ENCODE peak calls at places on chromosome 21, in eight cellular contexts. K, W, D, B, N, I, V and J are unnamed samples.

GRCh38 chr21:39120876-39121599 is 62.2 kb downstream of the PSMG1 start:
- DNase-seq in K (no peak), D (no peak), N (peak; percentile 8), W (peak; percentile 37), V (no peak), I (no peak), B (no peak), J (no peak)

GRCh38 chr21:25283720-25284119 is 323.6 kb downstream of the MRPL39 start:
- DNase-seq in B (peak; percentile 8), W (peak; percentile 63), V (peak; percentile 35), I (no peak), K (peak; percentile 56), N (no peak), D (peak; percentile 5), J (no peak)

GRCh38 chr21:39483917-39484316 is 32.1 kb downstream of the SH3BGR start:
- DNase-seq in B (peak; percentile 70), N (no peak), W (no peak), K (peak; percentile 52), D (peak; percentile 2), V (no peak), I (no peak), J (no peak)

GRCh38 chr21:27060190-27060589 is 93.3 kb upstream of the ADAMTS5 start:
- DNase-seq in B (peak; percentile 15), V (no peak), D (no peak), W (no peak), N (no peak), I (no peak), K (peak; percentile 82), J (no peak)

GRCh38 chr21:37478821-37479220 is 112.2 kb downstream of the DYRK1A start:
- DNase-seq in W (no peak), N (no peak), I (no peak), V (no peak), B (no peak), D (no peak), K (no peak), J (no peak)

GRCh38 chr21:38438476-38438893 is 59.8 kb downstream of the ERG start:
- DNase-seq in I (no peak), D (peak; percentile 67), B (peak; percentile 94), N (no peak), V (no peak), K (peak; percentile 71), W (no peak), J (peak; percentile 85)

GRCh38 chr21:38188037-38188436 is 68.8 kb upstream of the KCNJ15 start:
- DNase-seq in V (no peak), W (no peak), B (no peak), K (no peak), N (no peak), I (no peak), D (no peak), J (no peak)

GRCh38 chr21:14080040-14080763 is 130.6 kb downstream of the LIPI start:
- DNase-seq in N (peak; percentile 10), V (no peak), D (no peak), I (no peak), K (no peak), W (peak; percentile 82), B (no peak), J (no peak)

GRCh38 chr21:25831300-25831699 is 96.5 kb downstream of the GABPA start:
- DNase-seq in K (peak; percentile 39), D (no peak), N (no peak), V (no peak), I (no peak), B (no peak), W (no peak), J (no peak)

GRCh38 chr21:43771199-43771675 is 4.9 kb downstream of the CSTB start:
- DNase-seq in V (no peak), B (no peak), D (no peak), W (no peak), N (no peak), K (no peak), I (no peak), J (no peak)

GRCh38 chr21:43864806-43865470 is at the start of gene AGPAT3:
- DNase-seq in I (peak; percentile 56), D (no peak), W (peak; percentile 65), B (no peak), N (no peak), V (no peak), K (no peak), J (no peak)

GRCh38 chr21:36753556-36753955 is 54.6 kb downstream of the SIM2 start:
- DNase-seq in I (no peak), W (no peak), D (peak; percentile 20), V (no peak), K (peak; percentile 87), N (no peak), B (peak; percentile 95), J (no peak)

GRCh38 chr21:43727571-43728466 is 8.9 kb downstream of the PDXK start:
- DNase-seq in I (peak; percentile 36), D (no peak), V (peak; percentile 50), W (no peak), N (no peak), K (peak; percentile 22), B (no peak), J (peak; percentile 83)

GRCh38 chr21:26115346-26115745 is 55.2 kb downstream of the APP start:
- DNase-seq in D (peak; percentile 73), I (no peak), K (no peak), W (no peak), V (no peak), N (no peak), B (no peak), J (no peak)

GRCh38 chr21:31173881-31174555 is 135.7 kb upstream of the KRTAP19-8 start:
- DNase-seq in V (no peak), I (no peak), W (peak; percentile 6), D (peak; percentile 78), K (no peak), N (no peak), B (no peak), J (no peak)

GRCh38 chr21:43287974-43288755 is 119.4 kb downstream of the CRYAA start:
- DNase-seq in D (no peak), I (no peak), N (no peak), V (no peak), K (no peak), B (no peak), W (no peak), J (peak; percentile 73)

GRCh38 chr21:31446206-31446900 is 102.3 kb upstream of the TIAM1 start:
- DNase-seq in V (no peak), K (no peak), W (no peak), D (no peak), N (no peak), B (no peak), I (no peak), J (no peak)

GRCh38 chr21:40002978-40003377 is 135.7 kb downstream of the PCP4 start:
- DNase-seq in K (no peak), D (no peak), B (no peak), W (no peak), V (no peak), N (no peak), I (no peak), J (no peak)

GRCh38 chr21:32131164-32131563 is 147.7 kb downstream of the MIS18A start:
- DNase-seq in K (no peak), B (no peak), I (no peak), V (no peak), D (no peak), W (no peak), N (no peak), J (no peak)

GRCh38 chr21:32412162-32412997 is at the start of gene EVA1C:
- DNase-seq in B (no peak), K (peak; percentile 30), N (peak; percentile 67), D (peak; percentile 69), I (no peak), V (peak; percentile 69), W (peak; percentile 63), J (peak; percentile 91)

GRCh38 chr21:37045139-37045538 is 27.7 kb downstream of the PIGP start:
- DNase-seq in I (no peak), V (no peak), K (no peak), D (no peak), W (no peak), N (no peak), B (no peak), J (no peak)

GRCh38 chr21:39282911-39283310 is 30.5 kb downstream of the BRWD1 start:
- DNase-seq in W (no peak), V (no peak), B (no peak), N (no peak), K (no peak), I (no peak), D (no peak), J (no peak)

DNA sequence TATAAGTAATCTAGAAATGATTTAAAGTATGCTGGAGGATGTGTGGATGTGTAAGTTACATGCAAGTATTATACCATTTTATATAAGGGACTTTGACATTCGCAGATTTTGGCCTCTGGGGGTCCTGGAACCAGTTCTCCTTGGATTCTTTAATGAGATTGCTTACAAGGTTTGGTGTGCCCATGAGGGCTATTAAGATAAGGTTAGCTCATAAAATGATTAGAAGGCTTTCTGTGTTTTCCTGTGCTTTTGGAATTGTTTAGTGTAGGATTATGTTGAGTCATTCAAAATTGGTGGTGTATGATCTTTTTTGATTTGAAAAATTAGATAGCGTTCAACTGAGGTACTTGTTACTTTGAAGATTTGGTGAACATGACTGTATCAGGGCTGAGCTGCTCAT is 5.6 kb downstream of the USP25 start:
- DNase-seq in N (no peak), I (no peak), B (no peak), K (no peak), D (peak; percentile 60), W (no peak), V (no peak), J (no peak)
- TF ChIP-seq CTCF in N (no peak), I (no peak), B (no peak), K (no peak), D (no peak), W (no peak), V (peak; percentile 28), J (no peak)

GRCh38 chr21:44931137-44931500 is 8.7 kb upstream of the SLX9 start:
- DNase-seq in I (no peak), N (no peak), V (peak; percentile 36), B (no peak), D (no peak), K (no peak), W (no peak), J (peak; percentile 88)
- H3K4me1 ChIP-seq in I (peaks cover 8% of the 10 kb centered on the region), N (peaks cover 10% of the 10 kb centered on the region), V (peaks cover 3% of the 10 kb centered on the region), B (peaks cover 40% of the 10 kb centered on the region), D (peaks cover 31% of the 10 kb centered on the region), K (peaks cover 28% of the 10 kb centered on the region), W (peaks cover 21% of the 10 kb centered on the region), J (peaks cover 13% of the 10 kb centered on the region)

GRCh38 chr21:41880153-41880552 is 1.0 kb upstream of the PRDM15 start:
- DNase-seq in V (no peak), N (no peak), W (no peak), B (no peak), I (no peak), K (no peak), D (no peak), J (no peak)
- H3K9ac ChIP-seq in V (no peak overlapping the region), N (no peak overlapping the region), W (no peak overlapping the region), B (no peak overlapping the region), I (no peak overlapping the region), K (no peak overlapping the region), D (no peak overlapping the region), J (peak overlapping the region; percentile 78)

DNA sequence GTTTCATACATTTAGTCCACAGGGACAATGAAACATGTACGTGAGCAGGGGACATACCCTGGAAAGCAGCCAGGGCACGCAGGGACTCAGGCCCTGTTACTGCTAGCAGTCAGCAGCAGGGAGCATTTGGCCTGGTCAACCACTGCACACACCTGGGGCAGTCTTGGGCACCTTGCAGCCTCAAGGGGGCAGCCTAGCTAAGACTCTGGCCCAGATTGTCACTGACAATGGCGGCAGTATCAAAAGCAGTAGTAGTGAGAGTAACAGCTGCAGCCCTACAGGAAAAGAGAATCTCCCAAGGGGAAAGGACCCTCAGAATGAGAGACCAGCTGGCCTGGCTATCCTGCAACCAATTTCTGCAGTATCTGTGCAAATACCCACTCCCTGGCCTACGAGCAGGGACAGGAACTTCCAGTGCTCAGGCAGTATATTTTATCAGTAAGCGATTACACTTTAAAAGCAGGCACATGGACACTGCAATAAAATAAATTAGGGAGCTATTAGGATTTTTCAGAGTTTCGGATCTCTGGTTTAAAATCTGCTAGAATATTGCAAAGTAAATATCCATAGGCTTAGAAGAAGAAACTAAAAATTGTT is 475.6 kb downstream of the LTN1 start:
- DNase-seq in D (peak; percentile 32), K (no peak), B (peak; percentile 26), I (peak; percentile 14), W (peak; percentile 90), V (peak; percentile 92), N (peak; percentile 66), J (peak; percentile 80)
- TF ChIP-seq CTCF in D (peak; percentile 57), K (peak; percentile 32), B (peak; percentile 52), I (peak; percentile 34), W (peak; percentile 80), V (peak; percentile 89), N (peak; percentile 59), J (peak; percentile 65)